ENCODE peak calls at places on chromosome 3, in five cellular contexts. S, V, H, L and U are unnamed samples.

GRCh38 chr3:30628188-30628930 is 22.0 kb downstream of the TGFBR2 start:
- DNase-seq in S (no peak), V (no peak), H (no peak), L (no peak), U (peak; percentile 38)

GRCh38 chr3:72767927-72768880 is 80.0 kb downstream of the SHQ1 start:
- DNase-seq in S (no peak), V (no peak), H (no peak), L (no peak), U (peak; percentile 34)

GRCh38 chr3:127015282-127016042 is 32.5 kb downstream of the PLXNA1 start:
- DNase-seq in S (no peak), V (peak; percentile 31), H (peak; percentile 44), L (no peak), U (peak; percentile 31)

GRCh38 chr3:117788499-117788898 is 1078.9 kb downstream of the TUSC7 start:
- DNase-seq in S (no peak), V (no peak), H (no peak), L (no peak), U (no peak)

GRCh38 chr3:8451696-8452095 is 49.9 kb upstream of the LMCD1 start:
- DNase-seq in S (no peak), V (no peak), H (no peak), L (no peak), U (no peak)

GRCh38 chr3:71008350-71008923 is 575.1 kb downstream of the FOXP1 start:
- DNase-seq in S (no peak), V (no peak), H (no peak), L (no peak), U (no peak)

GRCh38 chr3:25037049-25037547 is 391.0 kb upstream of the RARB start:
- DNase-seq in S (no peak), V (no peak), H (no peak), L (no peak), U (no peak)

GRCh38 chr3:124676236-124676635 is 54.0 kb upstream of the UMPS start:
- DNase-seq in S (no peak), V (no peak), H (no peak), L (no peak), U (no peak)

GRCh38 chr3:61053781-61054496 is 197.3 kb downstream of the FHIT start:
- DNase-seq in S (peak; percentile 7), V (no peak), H (no peak), L (no peak), U (no peak)

GRCh38 chr3:81349941-81350340 is 411.5 kb downstream of the GBE1 start:
- DNase-seq in S (no peak), V (no peak), H (no peak), L (no peak), U (no peak)

GRCh38 chr3:153130312-153130977 is 31.6 kb upstream of the RAP2B start:
- DNase-seq in S (no peak), V (no peak), H (peak; percentile 72), L (no peak), U (no peak)

GRCh38 chr3:80675790-80676189 is 908.0 kb upstream of the ROBO1 start:
- DNase-seq in S (no peak), V (no peak), H (no peak), L (no peak), U (no peak)

GRCh38 chr3:125014570-125015179 is 41.1 kb downstream of the HEG1 start:
- DNase-seq in S (no peak), V (no peak), H (no peak), L (no peak), U (no peak)

GRCh38 chr3:189908646-189909045 is 212.1 kb downstream of the P3H2 start:
- DNase-seq in S (no peak), V (no peak), H (no peak), L (peak; percentile 15), U (no peak)

GRCh38 chr3:67876261-67876660 is 221.8 kb upstream of the SUCLG2 start:
- DNase-seq in S (peak; percentile 69), V (no peak), H (no peak), L (no peak), U (no peak)

GRCh38 chr3:112550859-112551258 is 10.9 kb downstream of the ATG3 start:
- DNase-seq in S (no peak), V (no peak), H (no peak), L (no peak), U (peak; percentile 60)

GRCh38 chr3:30871720-30872119 is 22.7 kb downstream of the GADL1 start:
- DNase-seq in S (no peak), V (no peak), H (no peak), L (no peak), U (no peak)

GRCh38 chr3:42369832-42370231 is 40.6 kb downstream of the LYZL4 start:
- DNase-seq in S (no peak), V (no peak), H (no peak), L (no peak), U (peak; percentile 41)

GRCh38 chr3:4744405-4745239 is 234.6 kb upstream of the BHLHE40 start:
- DNase-seq in S (peak; percentile 89), V (no peak), H (no peak), L (no peak), U (no peak)

GRCh38 chr3:179234244-179234643 is 16.7 kb downstream of the KCNMB3 start:
- DNase-seq in S (no peak), V (no peak), H (no peak), L (no peak), U (no peak)

GRCh38 chr3:197027151-197027895 is 2.3 kb downstream of the MELTF start:
- DNase-seq in S (no peak), V (no peak), H (no peak), L (no peak), U (no peak)

GRCh38 chr3:122679085-122679466 is 1.6 kb upstream of the PARP14 start:
- DNase-seq in S (peak; percentile 64), V (peak; percentile 43), H (no peak), L (peak; percentile 25), U (peak; percentile 86)

DNA sequence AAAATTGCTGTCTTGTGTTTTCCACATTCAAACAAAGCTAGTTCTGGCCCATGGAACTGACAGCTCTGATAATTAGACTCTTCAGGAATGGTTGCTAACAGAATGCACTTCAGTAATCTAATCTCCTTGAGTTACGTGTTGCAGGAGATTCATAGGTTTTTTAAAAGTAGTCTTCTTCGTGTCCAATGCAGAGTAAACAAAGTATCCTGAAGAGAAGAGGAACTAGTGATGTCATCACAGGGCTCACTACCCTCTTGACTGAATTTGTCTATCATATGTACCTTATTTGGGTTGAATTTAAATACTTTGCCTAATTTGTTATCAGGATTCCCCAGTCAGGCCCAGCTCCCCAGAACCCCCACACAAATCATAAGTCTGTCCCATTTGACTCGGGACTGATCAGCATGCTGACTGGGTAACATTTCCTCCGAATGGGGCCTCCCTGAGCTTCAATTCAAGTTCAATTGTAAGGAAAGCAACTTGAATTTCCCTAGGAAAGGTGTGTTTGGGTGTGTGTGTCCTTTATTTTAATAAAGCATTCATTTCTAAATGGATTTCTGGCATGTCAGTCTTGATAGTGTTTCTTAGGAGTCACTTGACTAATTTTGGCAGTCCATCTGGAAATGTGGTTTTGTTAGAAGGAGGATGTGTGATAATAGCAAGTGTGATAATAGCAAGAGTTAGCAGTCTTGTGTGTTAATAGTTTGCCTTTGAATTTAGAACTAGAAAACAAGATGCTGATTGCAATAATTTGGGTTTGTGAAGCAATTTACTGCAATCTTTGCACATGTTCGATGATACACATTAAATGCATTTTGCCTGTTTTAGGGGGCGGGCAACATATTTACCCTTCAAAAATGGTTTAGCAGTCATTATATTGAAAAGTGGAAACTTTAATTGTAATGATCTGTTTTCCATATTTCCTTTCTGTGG is 21.9 kb downstream of the OXNAD1 start:
- DNase-seq in S (no peak), V (peak; percentile 32), H (no peak), L (no peak), U (no peak)
- H3K4me1 ChIP-seq in S (no peaks in the 10 kb centered on the region), V (peaks cover 2% of the 10 kb centered on the region), H (peaks cover 10% of the 10 kb centered on the region), L (no peaks in the 10 kb centered on the region), U (no peaks in the 10 kb centered on the region)

DNA sequence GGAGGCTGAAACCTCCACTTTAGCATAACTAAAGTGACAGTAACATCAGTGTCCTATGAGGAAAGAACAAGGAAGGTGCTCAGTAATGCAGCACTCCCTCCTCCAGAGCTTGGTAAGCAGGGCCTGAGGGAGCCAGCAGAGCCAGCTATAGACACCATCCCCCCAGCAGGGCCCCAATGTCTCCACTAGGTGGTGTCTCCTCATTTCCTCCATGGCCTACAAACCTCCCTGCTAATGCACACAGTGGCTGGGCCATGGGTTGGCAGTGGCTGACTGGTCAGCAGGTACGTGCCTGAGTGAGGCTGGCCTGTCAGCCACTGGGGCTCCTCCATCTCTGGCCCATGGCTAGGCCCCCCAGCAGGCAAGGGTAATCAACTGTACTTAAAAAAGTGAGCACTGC is 13.6 kb downstream of the MRPS25 start:
- DNase-seq in S (peak; percentile 62), V (peak; percentile 72), H (no peak), L (peak; percentile 36), U (peak; percentile 86)
- TF ChIP-seq CREB1 in S (no peak), V (peak; percentile 31), H (no peak), L (peak; percentile 22), U (no peak)

DNA sequence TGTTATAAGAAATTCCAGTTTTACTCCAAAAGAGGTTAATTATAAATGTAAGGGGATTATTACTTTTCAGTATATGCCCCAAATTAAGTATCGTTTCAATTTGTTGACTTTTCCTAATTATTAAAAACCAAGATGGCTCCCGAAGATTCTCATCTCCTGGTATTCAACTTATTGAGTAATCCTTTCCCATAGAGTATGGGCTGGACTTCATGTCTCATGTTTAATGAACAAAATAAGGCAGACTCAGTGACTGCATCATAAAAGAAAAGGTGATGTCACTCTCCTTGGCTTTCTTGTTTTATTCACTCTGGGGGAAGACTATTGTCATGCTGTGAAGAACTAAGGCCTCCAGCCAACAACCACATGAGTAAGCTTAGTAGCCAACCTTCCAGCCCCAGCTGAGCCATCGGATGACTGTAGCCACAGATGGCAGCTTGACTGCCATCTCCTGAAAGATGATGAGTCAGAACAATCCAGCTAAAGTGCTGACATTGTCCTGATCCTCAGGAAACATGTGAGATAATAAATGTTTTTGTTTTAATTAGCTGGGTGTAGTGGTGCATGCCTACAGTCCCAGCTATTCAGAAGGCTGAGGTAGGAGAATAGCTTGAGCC is 17.3 kb downstream of the IGF2BP2 start:
- DNase-seq in S (no peak), V (no peak), H (no peak), L (peak; percentile 88), U (peak; percentile 55)
- H3K4me1 ChIP-seq in S (peaks cover 18% of the 10 kb centered on the region), V (no peaks in the 10 kb centered on the region), H (no peaks in the 10 kb centered on the region), L (peaks cover 7% of the 10 kb centered on the region), U (peaks cover 51% of the 10 kb centered on the region)

GRCh38 chr3:13710251-13710650 is 161.3 kb downstream of the FBLN2 start:
- DNase-seq in S (no peak), V (no peak), H (no peak), L (no peak), U (no peak)
- TF ChIP-seq CREB1 in S (no peak), V (no peak), H (no peak), L (no peak), U (no peak)

DNA sequence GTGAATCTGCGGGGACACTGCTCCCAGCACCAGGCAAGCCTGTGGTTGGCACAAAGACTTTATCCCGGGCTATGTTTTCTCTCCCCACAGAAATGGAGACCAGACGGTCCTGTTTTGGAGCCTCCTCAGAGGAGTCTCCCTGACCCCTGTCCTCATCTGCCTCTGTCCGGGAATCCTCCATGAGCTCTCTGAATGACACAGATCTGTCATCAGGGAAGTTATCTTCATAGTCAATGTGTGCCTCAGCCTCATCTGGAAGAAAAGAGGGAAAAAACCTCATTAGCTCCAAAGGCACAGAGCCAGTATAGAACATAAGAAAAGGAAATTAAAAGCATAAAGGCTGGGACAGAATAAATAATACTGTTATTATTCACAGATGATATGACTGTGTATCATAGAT is 40.0 kb downstream of the CRTAP start:
- DNase-seq in S (no peak), V (no peak), H (no peak), L (no peak), U (no peak)
- H3K4me1 ChIP-seq in S (no peaks in the 10 kb centered on the region), V (no peaks in the 10 kb centered on the region), H (no peaks in the 10 kb centered on the region), L (no peaks in the 10 kb centered on the region), U (no peaks in the 10 kb centered on the region)

GRCh38 chr3:105837143-105837740 is 31.6 kb downstream of the CBLB start:
- DNase-seq in S (no peak), V (no peak), H (peak; percentile 97), L (no peak), U (no peak)
- TF ChIP-seq CREB1 in S (no peak), V (no peak), H (peak; percentile 56), L (no peak), U (no peak)

GRCh38 chr3:51962854-51963530 is 4.3 kb downstream of the PCBP4 start:
- DNase-seq in S (no peak), V (no peak), H (no peak), L (no peak), U (no peak)
- H3K4me1 ChIP-seq in S (peaks cover 59% of the 10 kb centered on the region), V (peaks cover 36% of the 10 kb centered on the region), H (peaks cover 4% of the 10 kb centered on the region), L (peaks cover 15% of the 10 kb centered on the region), U (peaks cover 21% of the 10 kb centered on the region)